ENCODE peak calls at places on chromosomes 7 and 10, in ten cellular contexts. One of them, this sample, is unnamed. For H3K4me1 and H3K27me3, the result is how much of the 10 kb centered on the place peaks cover.

GRCh38 chr7:46449743-46450142 is 528.7 kb upstream of the IGFBP3 start:
- DNase-seq in suprapubic skin: no peak
- DNase-seq in PC-3: no peak
- DNase-seq in left ventricle myocardium inferior: no peak
- DNase-seq in body of pancreas: no peak
- DNase-seq in endothelial cell of umbilical vein: no peak
- DNase-seq in H9: no peak
- DNase-seq in CD4-positive, CD25-positive, alpha-beta regulatory T cell: no peak
- DNase-seq in hepatocyte: no peak
- DNase-seq in SJSA1: no peak
- DNase-seq in this sample: peak

GRCh38 chr10:69057261-69057950 is 30.5 kb upstream of the SRGN start:
- DNase-seq in suprapubic skin: no peak
- DNase-seq in PC-3: no peak
- DNase-seq in left ventricle myocardium inferior: peak
- DNase-seq in body of pancreas: peak
- DNase-seq in endothelial cell of umbilical vein: peak
- DNase-seq in H9: peak
- DNase-seq in CD4-positive, CD25-positive, alpha-beta regulatory T cell: no peak
- DNase-seq in hepatocyte: no peak
- DNase-seq in SJSA1: no peak
- DNase-seq in this sample: no peak

GRCh38 chr7:106588576-106589494 is 72.1 kb downstream of the CCDC71L start:
- DNase-seq in suprapubic skin: no peak
- DNase-seq in PC-3: no peak
- DNase-seq in left ventricle myocardium inferior: no peak
- DNase-seq in body of pancreas: no peak
- DNase-seq in endothelial cell of umbilical vein: no peak
- DNase-seq in H9: no peak
- DNase-seq in CD4-positive, CD25-positive, alpha-beta regulatory T cell: no peak
- DNase-seq in hepatocyte: peak
- DNase-seq in SJSA1: no peak
- DNase-seq in this sample: no peak

GRCh38 chr7:84085147-84085546 is 109.4 kb downstream of the SEMA3A start:
- DNase-seq in suprapubic skin: no peak
- DNase-seq in PC-3: peak
- DNase-seq in left ventricle myocardium inferior: no peak
- DNase-seq in body of pancreas: no peak
- DNase-seq in endothelial cell of umbilical vein: peak
- DNase-seq in H9: no peak
- DNase-seq in CD4-positive, CD25-positive, alpha-beta regulatory T cell: no peak
- DNase-seq in hepatocyte: no peak
- DNase-seq in SJSA1: no peak
- DNase-seq in this sample: no peak

GRCh38 chr7:137962875-137963507 is 38.9 kb downstream of the CREB3L2 start:
- DNase-seq in suprapubic skin: no peak
- DNase-seq in PC-3: peak
- DNase-seq in left ventricle myocardium inferior: no peak
- DNase-seq in body of pancreas: no peak
- DNase-seq in endothelial cell of umbilical vein: no peak
- DNase-seq in H9: no peak
- DNase-seq in CD4-positive, CD25-positive, alpha-beta regulatory T cell: no peak
- DNase-seq in hepatocyte: no peak
- DNase-seq in SJSA1: no peak
- DNase-seq in this sample: no peak

GRCh38 chr7:74059681-74060588 is 23.7 kb upstream of the LIMK1 start:
- DNase-seq in suprapubic skin: peak
- DNase-seq in PC-3: peak
- DNase-seq in left ventricle myocardium inferior: no peak
- DNase-seq in body of pancreas: peak
- DNase-seq in endothelial cell of umbilical vein: no peak
- DNase-seq in H9: peak
- DNase-seq in CD4-positive, CD25-positive, alpha-beta regulatory T cell: no peak
- DNase-seq in hepatocyte: no peak
- DNase-seq in SJSA1: no peak
- DNase-seq in this sample: peak

GRCh38 chr10:89414146-89414878 is at the start of gene IFIT5:
- DNase-seq in suprapubic skin: peak
- DNase-seq in PC-3: peak
- DNase-seq in left ventricle myocardium inferior: peak
- DNase-seq in body of pancreas: peak
- DNase-seq in endothelial cell of umbilical vein: peak
- DNase-seq in H9: peak
- DNase-seq in CD4-positive, CD25-positive, alpha-beta regulatory T cell: peak
- DNase-seq in hepatocyte: peak
- DNase-seq in SJSA1: peak
- DNase-seq in this sample: peak

GRCh38 chr10:75111367-75111905 is at the start of gene SAMD8:
- DNase-seq in suprapubic skin: peak
- DNase-seq in PC-3: peak
- DNase-seq in left ventricle myocardium inferior: peak
- DNase-seq in body of pancreas: peak
- DNase-seq in endothelial cell of umbilical vein: peak
- DNase-seq in H9: no peak
- DNase-seq in CD4-positive, CD25-positive, alpha-beta regulatory T cell: peak
- DNase-seq in hepatocyte: peak
- DNase-seq in SJSA1: peak
- DNase-seq in this sample: peak

GRCh38 chr7:151437163-151437553 is 2.8 kb downstream of the CRYGN start:
- DNase-seq in suprapubic skin: peak
- DNase-seq in PC-3: no peak
- DNase-seq in left ventricle myocardium inferior: no peak
- DNase-seq in body of pancreas: no peak
- DNase-seq in endothelial cell of umbilical vein: no peak
- DNase-seq in H9: no peak
- DNase-seq in CD4-positive, CD25-positive, alpha-beta regulatory T cell: no peak
- DNase-seq in hepatocyte: no peak
- DNase-seq in SJSA1: no peak
- DNase-seq in this sample: no peak

GRCh38 chr10:50216894-50217293 is 34.4 kb downstream of the ASAH2 start:
- DNase-seq in suprapubic skin: no peak
- DNase-seq in PC-3: peak
- DNase-seq in left ventricle myocardium inferior: no peak
- DNase-seq in body of pancreas: no peak
- DNase-seq in endothelial cell of umbilical vein: no peak
- DNase-seq in H9: peak
- DNase-seq in CD4-positive, CD25-positive, alpha-beta regulatory T cell: no peak
- DNase-seq in hepatocyte: no peak
- DNase-seq in SJSA1: no peak
- DNase-seq in this sample: no peak

GRCh38 chr10:131648386-131649020 is 252.3 kb upstream of the PPP2R2D start:
- DNase-seq in suprapubic skin: no peak
- DNase-seq in PC-3: no peak
- DNase-seq in left ventricle myocardium inferior: no peak
- DNase-seq in body of pancreas: no peak
- DNase-seq in endothelial cell of umbilical vein: no peak
- DNase-seq in H9: no peak
- DNase-seq in CD4-positive, CD25-positive, alpha-beta regulatory T cell: no peak
- DNase-seq in hepatocyte: no peak
- DNase-seq in SJSA1: no peak
- DNase-seq in this sample: no peak
- H3K4me1 ChIP-seq in suprapubic skin: under half
- H3K4me1 ChIP-seq in PC-3: under half
- H3K4me1 ChIP-seq in left ventricle myocardium inferior: under half
- H3K4me1 ChIP-seq in body of pancreas: under half
- H3K4me1 ChIP-seq in endothelial cell of umbilical vein: under half
- H3K4me1 ChIP-seq in H9: under half
- H3K4me1 ChIP-seq in CD4-positive, CD25-positive, alpha-beta regulatory T cell: under half
- H3K4me1 ChIP-seq in hepatocyte: under half
- H3K4me1 ChIP-seq in SJSA1: under half
- H3K4me1 ChIP-seq in this sample: under half

GRCh38 chr7:27223941-27224590 is 18.5 kb upstream of the EVX1 start:
- DNase-seq in suprapubic skin: no peak
- DNase-seq in PC-3: no peak
- DNase-seq in left ventricle myocardium inferior: no peak
- DNase-seq in body of pancreas: no peak
- DNase-seq in endothelial cell of umbilical vein: no peak
- DNase-seq in H9: no peak
- DNase-seq in CD4-positive, CD25-positive, alpha-beta regulatory T cell: no peak
- DNase-seq in hepatocyte: no peak
- DNase-seq in SJSA1: no peak
- DNase-seq in this sample: no peak

GRCh38 chr7:27229448-27229847 is 13.2 kb upstream of the EVX1 start:
- DNase-seq in suprapubic skin: no peak
- DNase-seq in PC-3: no peak
- DNase-seq in left ventricle myocardium inferior: no peak
- DNase-seq in body of pancreas: no peak
- DNase-seq in endothelial cell of umbilical vein: no peak
- DNase-seq in H9: no peak
- DNase-seq in CD4-positive, CD25-positive, alpha-beta regulatory T cell: no peak
- DNase-seq in hepatocyte: no peak
- DNase-seq in SJSA1: no peak
- DNase-seq in this sample: no peak

GRCh38 chr7:27220440-27220955 is 20.6 kb upstream of the HOXA13 start:
- DNase-seq in suprapubic skin: no peak
- DNase-seq in PC-3: no peak
- DNase-seq in left ventricle myocardium inferior: no peak
- DNase-seq in body of pancreas: no peak
- DNase-seq in endothelial cell of umbilical vein: no peak
- DNase-seq in H9: no peak
- DNase-seq in CD4-positive, CD25-positive, alpha-beta regulatory T cell: no peak
- DNase-seq in hepatocyte: no peak
- DNase-seq in SJSA1: no peak
- DNase-seq in this sample: no peak

GRCh38 chr7:27221201-27221797 is 21.3 kb upstream of the EVX1 start:
- DNase-seq in suprapubic skin: no peak
- DNase-seq in PC-3: peak
- DNase-seq in left ventricle myocardium inferior: no peak
- DNase-seq in body of pancreas: no peak
- DNase-seq in endothelial cell of umbilical vein: no peak
- DNase-seq in H9: no peak
- DNase-seq in CD4-positive, CD25-positive, alpha-beta regulatory T cell: no peak
- DNase-seq in hepatocyte: no peak
- DNase-seq in SJSA1: no peak
- DNase-seq in this sample: no peak

GRCh38 chr7:27225005-27225934 is 17.3 kb upstream of the EVX1 start:
- DNase-seq in suprapubic skin: no peak
- DNase-seq in PC-3: no peak
- DNase-seq in left ventricle myocardium inferior: no peak
- DNase-seq in body of pancreas: no peak
- DNase-seq in endothelial cell of umbilical vein: no peak
- DNase-seq in H9: peak
- DNase-seq in CD4-positive, CD25-positive, alpha-beta regulatory T cell: no peak
- DNase-seq in hepatocyte: no peak
- DNase-seq in SJSA1: no peak
- DNase-seq in this sample: no peak
- H3K27me3 ChIP-seq in suprapubic skin: half or more
- H3K27me3 ChIP-seq in PC-3: under half
- H3K27me3 ChIP-seq in left ventricle myocardium inferior: half or more
- H3K27me3 ChIP-seq in body of pancreas: under half
- H3K27me3 ChIP-seq in endothelial cell of umbilical vein: half or more
- H3K27me3 ChIP-seq in H9: half or more
- H3K27me3 ChIP-seq in CD4-positive, CD25-positive, alpha-beta regulatory T cell: half or more
- H3K27me3 ChIP-seq in hepatocyte: half or more
- H3K27me3 ChIP-seq in SJSA1: under half
- H3K27me3 ChIP-seq in this sample: half or more

GRCh38 chr10:86288695-86289576 is 77.7 kb downstream of the GRID1 start:
- DNase-seq in suprapubic skin: peak
- DNase-seq in PC-3: no peak
- DNase-seq in left ventricle myocardium inferior: no peak
- DNase-seq in body of pancreas: no peak
- DNase-seq in endothelial cell of umbilical vein: no peak
- DNase-seq in H9: peak
- DNase-seq in CD4-positive, CD25-positive, alpha-beta regulatory T cell: no peak
- DNase-seq in hepatocyte: no peak
- DNase-seq in SJSA1: peak
- DNase-seq in this sample: no peak

GRCh38 chr10:86286591-86287421 is 79.8 kb downstream of the GRID1 start:
- DNase-seq in suprapubic skin: no peak
- DNase-seq in PC-3: no peak
- DNase-seq in left ventricle myocardium inferior: no peak
- DNase-seq in body of pancreas: no peak
- DNase-seq in endothelial cell of umbilical vein: no peak
- DNase-seq in H9: peak
- DNase-seq in CD4-positive, CD25-positive, alpha-beta regulatory T cell: no peak
- DNase-seq in hepatocyte: no peak
- DNase-seq in SJSA1: peak
- DNase-seq in this sample: no peak

GRCh38 chr10:86289577-86289868 is 77.1 kb downstream of the GRID1 start:
- DNase-seq in suprapubic skin: no peak
- DNase-seq in PC-3: no peak
- DNase-seq in left ventricle myocardium inferior: no peak
- DNase-seq in body of pancreas: no peak
- DNase-seq in endothelial cell of umbilical vein: no peak
- DNase-seq in H9: peak
- DNase-seq in CD4-positive, CD25-positive, alpha-beta regulatory T cell: no peak
- DNase-seq in hepatocyte: no peak
- DNase-seq in SJSA1: peak
- DNase-seq in this sample: no peak

GRCh38 chr10:86287422-86287793 is 79.2 kb downstream of the GRID1 start:
- DNase-seq in suprapubic skin: no peak
- DNase-seq in PC-3: no peak
- DNase-seq in left ventricle myocardium inferior: no peak
- DNase-seq in body of pancreas: no peak
- DNase-seq in endothelial cell of umbilical vein: no peak
- DNase-seq in H9: peak
- DNase-seq in CD4-positive, CD25-positive, alpha-beta regulatory T cell: no peak
- DNase-seq in hepatocyte: no peak
- DNase-seq in SJSA1: peak
- DNase-seq in this sample: no peak

GRCh38 chr10:86287966-86288579 is 78.5 kb downstream of the GRID1 start:
- DNase-seq in suprapubic skin: no peak
- DNase-seq in PC-3: no peak
- DNase-seq in left ventricle myocardium inferior: no peak
- DNase-seq in body of pancreas: no peak
- DNase-seq in endothelial cell of umbilical vein: no peak
- DNase-seq in H9: peak
- DNase-seq in CD4-positive, CD25-positive, alpha-beta regulatory T cell: no peak
- DNase-seq in hepatocyte: no peak
- DNase-seq in SJSA1: peak
- DNase-seq in this sample: no peak
- H3K4me1 ChIP-seq in suprapubic skin: under half
- H3K4me1 ChIP-seq in PC-3: under half
- H3K4me1 ChIP-seq in left ventricle myocardium inferior: under half
- H3K4me1 ChIP-seq in body of pancreas: under half
- H3K4me1 ChIP-seq in endothelial cell of umbilical vein: under half
- H3K4me1 ChIP-seq in H9: under half
- H3K4me1 ChIP-seq in CD4-positive, CD25-positive, alpha-beta regulatory T cell: under half
- H3K4me1 ChIP-seq in hepatocyte: under half
- H3K4me1 ChIP-seq in SJSA1: under half
- H3K4me1 ChIP-seq in this sample: under half

DNA sequence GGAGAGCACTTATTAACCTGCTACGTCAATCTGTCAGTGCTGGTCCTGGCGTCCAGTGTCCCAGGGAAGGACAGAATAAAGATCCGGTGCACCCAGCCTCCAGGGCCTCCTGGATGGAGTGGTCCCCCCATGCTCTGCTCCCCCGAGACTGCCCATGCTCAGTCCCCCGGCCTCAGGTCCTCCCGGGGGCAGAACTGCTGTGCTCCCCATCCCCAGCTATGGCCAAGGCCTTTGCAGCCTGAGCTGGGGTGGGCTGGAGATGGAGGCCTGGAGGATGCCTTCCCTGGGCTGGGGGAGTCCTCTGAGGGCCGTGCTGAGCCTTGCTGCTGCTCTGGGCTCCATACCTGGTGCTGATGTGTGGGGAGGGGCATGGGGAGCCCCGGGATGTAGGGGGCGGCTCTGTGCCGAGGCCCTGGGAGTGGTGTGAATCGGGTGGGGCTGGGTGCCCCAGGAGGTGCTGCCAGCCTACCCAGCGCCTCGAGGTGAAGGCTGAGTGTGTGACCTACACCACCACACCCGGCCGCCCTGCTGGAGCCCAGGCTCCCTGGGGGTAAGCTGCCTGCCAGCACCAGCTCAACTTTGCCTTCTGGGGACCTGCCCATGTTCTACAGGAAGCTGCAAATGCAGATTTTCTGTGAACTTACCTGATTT is 109.4 kb downstream of the UNCX start:
- DNase-seq in suprapubic skin: no peak
- DNase-seq in PC-3: no peak
- DNase-seq in left ventricle myocardium inferior: no peak
- DNase-seq in body of pancreas: no peak
- DNase-seq in endothelial cell of umbilical vein: no peak
- DNase-seq in H9: no peak
- DNase-seq in CD4-positive, CD25-positive, alpha-beta regulatory T cell: no peak
- DNase-seq in hepatocyte: no peak
- DNase-seq in SJSA1: no peak
- DNase-seq in this sample: no peak
- H3K27me3 ChIP-seq in suprapubic skin: half or more
- H3K27me3 ChIP-seq in PC-3: under half
- H3K27me3 ChIP-seq in left ventricle myocardium inferior: half or more
- H3K27me3 ChIP-seq in body of pancreas: under half
- H3K27me3 ChIP-seq in endothelial cell of umbilical vein: under half
- H3K27me3 ChIP-seq in H9: under half
- H3K27me3 ChIP-seq in CD4-positive, CD25-positive, alpha-beta regulatory T cell: under half
- H3K27me3 ChIP-seq in hepatocyte: under half
- H3K27me3 ChIP-seq in SJSA1: under half
- H3K27me3 ChIP-seq in this sample: under half

This sample was measured in foreskin keratinocyte.